ENCODE peak calls at places on chromosomes 12 and 14, in five cellular contexts. M, U, A, F and D are unnamed samples.

GRCh38 chr12:103748002-103748401 is 93.0 kb downstream of the NT5DC3 start:
- DNase-seq in M (no peak), U (no peak), A (no peak), F (no peak), D (no peak)

GRCh38 chr12:93419388-93420034 is 22.2 kb downstream of the UBE2N start:
- DNase-seq in M (no peak), U (peak; percentile 19), A (no peak), F (no peak), D (peak; percentile 47)

GRCh38 chr12:85688837-85689236 is 147.4 kb downstream of the RASSF9 start:
- DNase-seq in M (no peak), U (no peak), A (no peak), F (no peak), D (no peak)

GRCh38 chr12:121214855-121215745 is 5.2 kb downstream of the P2RX4 start:
- DNase-seq in M (no peak), U (no peak), A (no peak), F (peak; percentile 74), D (no peak)

GRCh38 chr12:2376855-2377657 is 324.3 kb downstream of the CACNA1C start:
- DNase-seq in M (no peak), U (no peak), A (no peak), F (no peak), D (no peak)

GRCh38 chr12:107488666-107489065 is 196.9 kb upstream of the PWP1 start:
- DNase-seq in M (no peak), U (no peak), A (no peak), F (no peak), D (no peak)

GRCh38 chr12:100375023-100375737 is 18.3 kb downstream of the SLC17A8 start:
- DNase-seq in M (peak; percentile 85), U (no peak), A (no peak), F (peak; percentile 44), D (peak; percentile 4)

GRCh38 chr14:105374389-105374788 is 23.9 kb upstream of the TEX22 start:
- DNase-seq in M (no peak), U (no peak), A (no peak), F (no peak), D (no peak)

GRCh38 chr12:41983394-41983793 is 161.3 kb downstream of the GXYLT1 start:
- DNase-seq in M (no peak), U (no peak), A (no peak), F (no peak), D (no peak)

GRCh38 chr14:50714452-50715073 is 46.5 kb upstream of the SAV1 start:
- DNase-seq in M (peak; percentile 65), U (peak; percentile 44), A (no peak), F (no peak), D (no peak)

GRCh38 chr12:67774983-67775587 is 126.5 kb downstream of the DYRK2 start:
- DNase-seq in M (no peak), U (no peak), A (no peak), F (no peak), D (no peak)

GRCh38 chr12:55899035-55899434 is 28.7 kb downstream of the PYM1 start:
- DNase-seq in M (peak; percentile 45), U (no peak), A (no peak), F (no peak), D (no peak)

GRCh38 chr12:6229823-6230222 is 29.6 kb downstream of the CD9 start:
- DNase-seq in M (peak; percentile 91), U (no peak), A (no peak), F (peak; percentile 58), D (no peak)

GRCh38 chr12:56261503-56262230 is 3.5 kb upstream of the ANKRD52 start:
- DNase-seq in M (no peak), U (no peak), A (no peak), F (no peak), D (no peak)

GRCh38 chr12:49364989-49365388 is 2.3 kb upstream of the SPATS2 start:
- DNase-seq in M (no peak), U (no peak), A (no peak), F (no peak), D (no peak)

GRCh38 chr14:61545716-61546455 is 149.4 kb upstream of the HIF1A start:
- DNase-seq in M (peak; percentile 76), U (no peak), A (no peak), F (no peak), D (peak; percentile 36)

GRCh38 chr12:120538281-120539156 is 4.4 kb downstream of the RNF10 start:
- DNase-seq in M (peak; percentile 47), U (no peak), A (no peak), F (peak; percentile 63), D (no peak)

GRCh38 chr14:81384900-81385299 is 15.2 kb downstream of the STON2 start:
- DNase-seq in M (no peak), U (no peak), A (no peak), F (no peak), D (peak; percentile 72)

GRCh38 chr12:26378721-26379120 is 183.3 kb downstream of the SSPN start:
- DNase-seq in M (peak; percentile 77), U (no peak), A (no peak), F (no peak), D (no peak)

GRCh38 chr12:106644335-106645073 is 61.7 kb downstream of the RFX4 start:
- DNase-seq in M (peak; percentile 85), U (no peak), A (no peak), F (no peak), D (no peak)

GRCh38 chr12:16150290-16150689 is 127.2 kb downstream of the SLC15A5 start:
- DNase-seq in M (no peak), U (no peak), A (no peak), F (no peak), D (no peak)

GRCh38 chr12:50546441-50547318 is 41.9 kb downstream of the DIP2B start:
- DNase-seq in M (no peak), U (no peak), A (no peak), F (no peak), D (no peak)

GRCh38 chr12:97556201-97556824 is 93.7 kb downstream of the RMST start:
- DNase-seq in M (no peak), U (no peak), A (no peak), F (no peak), D (no peak)

GRCh38 chr14:65255583-65256443 is 153.5 kb upstream of the MAX start:
- DNase-seq in M (peak; percentile 67), U (no peak), A (peak; percentile 1), F (peak; percentile 87), D (no peak)

GRCh38 chr12:70849265-70849960 is 71.1 kb downstream of the PTPRR start:
- DNase-seq in M (no peak), U (peak; percentile 35), A (no peak), F (no peak), D (peak; percentile 33)

GRCh38 chr12:57280234-57281062 is 29.5 kb upstream of the STAC3 start:
- DNase-seq in M (peak; percentile 84), U (no peak), A (peak; percentile 47), F (peak; percentile 62), D (no peak)

GRCh38 chr12:26825459-26826016 is 7.5 kb downstream of the ITPR2 start:
- DNase-seq in M (no peak), U (no peak), A (no peak), F (no peak), D (no peak)

GRCh38 chr12:103085541-103085940 is 128.1 kb downstream of the ASCL1 start:
- DNase-seq in M (no peak), U (no peak), A (no peak), F (no peak), D (no peak)

GRCh38 chr12:29242921-29243431 is 93.9 kb downstream of the FAR2 start:
- DNase-seq in M (peak; percentile 47), U (no peak), A (no peak), F (no peak), D (no peak)

GRCh38 chr14:61451891-61452400 is 130.6 kb downstream of the PRKCH start:
- DNase-seq in M (no peak), U (no peak), A (no peak), F (no peak), D (no peak)

GRCh38 chr14:77985235-77985634 is 184.9 kb upstream of the NRXN3 start:
- DNase-seq in M (no peak), U (no peak), A (no peak), F (no peak), D (peak; percentile 9)

GRCh38 chr14:91985008-91985407 is 37.5 kb upstream of the FBLN5 start:
- DNase-seq in M (no peak), U (no peak), A (no peak), F (no peak), D (no peak)

GRCh38 chr14:63918411-63918810 is 65.6 kb downstream of the SYNE2 start:
- DNase-seq in M (no peak), U (no peak), A (no peak), F (no peak), D (no peak)

GRCh38 chr12:122423258-122424165 is 1.0 kb upstream of the CLIP1 start:
- DNase-seq in M (peak; percentile 68), U (no peak), A (no peak), F (no peak), D (no peak)

GRCh38 chr14:77508249-77508648 is 9.6 kb upstream of the ISM2 start:
- DNase-seq in M (peak; percentile 12), U (no peak), A (no peak), F (no peak), D (no peak)

GRCh38 chr12:62659457-62660295 is 193.1 kb downstream of the MON2 start:
- DNase-seq in M (no peak), U (no peak), A (no peak), F (no peak), D (no peak)